ENCODE peak calls at places on chromosomes 4 and X, in six cellular contexts. One of them, this sample, is unnamed.

GRCh38 chr4:110876866-110877265 is 254.0 kb upstream of the PITX2 start:
- DNase-seq in globus pallidus: no peak
- DNase-seq in stimulated activated CD4-positive, alpha-beta T cell treated with anti-CD3 and anti-CD28 coated beads, Interleukin-1b, Interleukin-23, amount 100 ng/mL, for 4 hours: no peak
- DNase-seq in iris pigment epithelial cell: no peak
- DNase-seq in NCI-H510A treated with DMSO at 0.1 percent for 48 hours: peak; percentile 9
- DNase-seq in NCI-H1092: no peak
- DNase-seq in this sample: no peak

GRCh38 chr4:169811476-169811875 is 53.7 kb upstream of the HPF1 start:
- DNase-seq in stimulated activated CD4-positive, alpha-beta T cell treated with anti-CD3 and anti-CD28 coated beads, Interleukin-1b, Interleukin-23, amount 100 ng/mL, for 4 hours: no peak
- DNase-seq in NCI-H1092: no peak
- DNase-seq in NCI-H510A treated with DMSO at 0.1 percent for 48 hours: no peak
- DNase-seq in globus pallidus: no peak
- DNase-seq in iris pigment epithelial cell: no peak
- DNase-seq in this sample: no peak

GRCh38 chrX:42746606-42747005 is 31.4 kb downstream of the PPP1R2C start:
- DNase-seq in stimulated activated CD4-positive, alpha-beta T cell treated with anti-CD3 and anti-CD28 coated beads, Interleukin-1b, Interleukin-23, amount 100 ng/mL, for 4 hours: no peak
- DNase-seq in iris pigment epithelial cell: peak; percentile 79
- DNase-seq in NCI-H510A treated with DMSO at 0.1 percent for 48 hours: peak; percentile 0
- DNase-seq in globus pallidus: no peak
- DNase-seq in NCI-H1092: no peak
- DNase-seq in this sample: no peak

GRCh38 chr4:1805493-1806222 is 12.6 kb downstream of the FGFR3 start:
- DNase-seq in iris pigment epithelial cell: no peak
- DNase-seq in NCI-H1092: no peak
- DNase-seq in stimulated activated CD4-positive, alpha-beta T cell treated with anti-CD3 and anti-CD28 coated beads, Interleukin-1b, Interleukin-23, amount 100 ng/mL, for 4 hours: no peak
- DNase-seq in globus pallidus: no peak
- DNase-seq in NCI-H510A treated with DMSO at 0.1 percent for 48 hours: no peak
- DNase-seq in this sample: no peak

GRCh38 chr4:7595883-7596535 is 161.3 kb upstream of the PSAPL1 start:
- DNase-seq in stimulated activated CD4-positive, alpha-beta T cell treated with anti-CD3 and anti-CD28 coated beads, Interleukin-1b, Interleukin-23, amount 100 ng/mL, for 4 hours: no peak
- DNase-seq in NCI-H510A treated with DMSO at 0.1 percent for 48 hours: no peak
- DNase-seq in NCI-H1092: no peak
- DNase-seq in iris pigment epithelial cell: no peak
- DNase-seq in globus pallidus: no peak
- DNase-seq in this sample: no peak

GRCh38 chrX:153190384-153190783 is 11.3 kb downstream of the MAGEA1 start:
- DNase-seq in NCI-H510A treated with DMSO at 0.1 percent for 48 hours: no peak
- DNase-seq in iris pigment epithelial cell: peak; percentile 5
- DNase-seq in stimulated activated CD4-positive, alpha-beta T cell treated with anti-CD3 and anti-CD28 coated beads, Interleukin-1b, Interleukin-23, amount 100 ng/mL, for 4 hours: no peak
- DNase-seq in NCI-H1092: no peak
- DNase-seq in globus pallidus: no peak
- DNase-seq in this sample: no peak

GRCh38 chr4:91220315-91220714 is 1083.5 kb upstream of the GRID2 start:
- DNase-seq in iris pigment epithelial cell: no peak
- DNase-seq in globus pallidus: no peak
- DNase-seq in NCI-H510A treated with DMSO at 0.1 percent for 48 hours: no peak
- DNase-seq in stimulated activated CD4-positive, alpha-beta T cell treated with anti-CD3 and anti-CD28 coated beads, Interleukin-1b, Interleukin-23, amount 100 ng/mL, for 4 hours: no peak
- DNase-seq in NCI-H1092: no peak
- DNase-seq in this sample: no peak

GRCh38 chrX:54182194-54182863 is 725 bp downstream of the FAM120C start:
- DNase-seq in NCI-H1092: peak; percentile 34
- DNase-seq in NCI-H510A treated with DMSO at 0.1 percent for 48 hours: peak; percentile 14
- DNase-seq in iris pigment epithelial cell: peak; percentile 32
- DNase-seq in globus pallidus: peak; percentile 67
- DNase-seq in stimulated activated CD4-positive, alpha-beta T cell treated with anti-CD3 and anti-CD28 coated beads, Interleukin-1b, Interleukin-23, amount 100 ng/mL, for 4 hours: peak; percentile 53
- DNase-seq in this sample: peak; percentile 55

GRCh38 chr4:185774815-185775684 is 36.9 kb downstream of the SORBS2 start:
- DNase-seq in globus pallidus: no peak
- DNase-seq in NCI-H510A treated with DMSO at 0.1 percent for 48 hours: no peak
- DNase-seq in iris pigment epithelial cell: peak; percentile 92
- DNase-seq in NCI-H1092: no peak
- DNase-seq in stimulated activated CD4-positive, alpha-beta T cell treated with anti-CD3 and anti-CD28 coated beads, Interleukin-1b, Interleukin-23, amount 100 ng/mL, for 4 hours: no peak
- DNase-seq in this sample: no peak

GRCh38 chr4:158810487-158811215 is 41.8 kb downstream of the FNIP2 start:
- DNase-seq in iris pigment epithelial cell: peak; percentile 96
- DNase-seq in globus pallidus: no peak
- DNase-seq in NCI-H510A treated with DMSO at 0.1 percent for 48 hours: no peak
- DNase-seq in stimulated activated CD4-positive, alpha-beta T cell treated with anti-CD3 and anti-CD28 coated beads, Interleukin-1b, Interleukin-23, amount 100 ng/mL, for 4 hours: no peak
- DNase-seq in NCI-H1092: no peak
- DNase-seq in this sample: no peak